ENCODE peak calls at places on chromosome 2, in five cellular contexts. J is prostate gland, E is ovary, U is tibial nerve, I is astrocyte. M is an unnamed sample. For H3K4me1, the result is how much of the 10 kb centered on the place peaks cover.

GRCh38 chr2:44061876-44062275 is 66.1 kb upstream of the LRPPRC start:
- DNase-seq in E (no peak), U (no peak), I (no peak), J (no peak), M (no peak)

GRCh38 chr2:69685321-69686048 is 41.9 kb upstream of the AAK1 start:
- DNase-seq in E (no peak), I (peak), J (peak), U (no peak), M (no peak)

GRCh38 chr2:33552758-33553461 is 46.2 kb downstream of the FAM98A start:
- DNase-seq in E (no peak), J (no peak), U (no peak), I (peak), M (no peak)

GRCh38 chr2:88924533-88924932 is 233.1 kb downstream of the RPIA start:
- DNase-seq in J (no peak), U (no peak), I (no peak), E (no peak), M (no peak)

GRCh38 chr2:186459009-186459408 is 27.1 kb upstream of the ZC3H15 start:
- DNase-seq in U (no peak), E (no peak), J (no peak), I (peak), M (no peak)

GRCh38 chr2:183179156-183179555 is 54.9 kb downstream of the NUP35 start:
- DNase-seq in J (no peak), E (no peak), I (peak), U (no peak), M (no peak)

GRCh38 chr2:223007531-223007930 is 44.5 kb upstream of the KCNE4 start:
- DNase-seq in E (no peak), J (no peak), U (no peak), I (peak), M (no peak)

GRCh38 chr2:196409376-196409775 is 230.1 kb upstream of the CCDC150 start:
- DNase-seq in U (no peak), I (peak), E (no peak), J (no peak), M (no peak)

GRCh38 chr2:201228912-201229290 is 31.4 kb upstream of the CASP8 start:
- DNase-seq in E (no peak), I (no peak), J (no peak), U (no peak), M (no peak)

GRCh38 chr2:240672701-240673190 is 9.9 kb downstream of the AQP12B start:
- DNase-seq in I (no peak), E (no peak), U (no peak), J (no peak), M (no peak)

GRCh38 chr2:231685349-231686191 is 22.8 kb upstream of the PTMA start:
- DNase-seq in I (no peak), J (no peak), U (no peak), E (no peak), M (no peak)

GRCh38 chr2:231682546-231683291 is 25.6 kb upstream of the PTMA start:
- DNase-seq in I (no peak), U (no peak), E (no peak), J (no peak), M (no peak)

GRCh38 chr2:231683292-231683898 is 24.9 kb upstream of the PTMA start:
- DNase-seq in I (no peak), U (no peak), J (no peak), E (no peak), M (no peak)

GRCh38 chr2:231683907-231684306 is 24.4 kb upstream of the PTMA start:
- DNase-seq in I (no peak), E (no peak), U (no peak), J (no peak), M (no peak)

GRCh38 chr2:231684314-231685223 is 23.8 kb upstream of the PTMA start:
- DNase-seq in J (no peak), E (no peak), I (no peak), U (no peak), M (no peak)
- H3K4me3 ChIP-seq in J (no peak), E (no peak), I (no peak), U (no peak), M (no peak)

GRCh38 chr2:148926291-148926961 is 51.4 kb downstream of the KIF5C start:
- DNase-seq in I (no peak), J (no peak), E (no peak), U (no peak), M (no peak)
- TF ChIP-seq CTCF in I (peak), J (peak), E (no peak), U (peak), M (peak)

DNA sequence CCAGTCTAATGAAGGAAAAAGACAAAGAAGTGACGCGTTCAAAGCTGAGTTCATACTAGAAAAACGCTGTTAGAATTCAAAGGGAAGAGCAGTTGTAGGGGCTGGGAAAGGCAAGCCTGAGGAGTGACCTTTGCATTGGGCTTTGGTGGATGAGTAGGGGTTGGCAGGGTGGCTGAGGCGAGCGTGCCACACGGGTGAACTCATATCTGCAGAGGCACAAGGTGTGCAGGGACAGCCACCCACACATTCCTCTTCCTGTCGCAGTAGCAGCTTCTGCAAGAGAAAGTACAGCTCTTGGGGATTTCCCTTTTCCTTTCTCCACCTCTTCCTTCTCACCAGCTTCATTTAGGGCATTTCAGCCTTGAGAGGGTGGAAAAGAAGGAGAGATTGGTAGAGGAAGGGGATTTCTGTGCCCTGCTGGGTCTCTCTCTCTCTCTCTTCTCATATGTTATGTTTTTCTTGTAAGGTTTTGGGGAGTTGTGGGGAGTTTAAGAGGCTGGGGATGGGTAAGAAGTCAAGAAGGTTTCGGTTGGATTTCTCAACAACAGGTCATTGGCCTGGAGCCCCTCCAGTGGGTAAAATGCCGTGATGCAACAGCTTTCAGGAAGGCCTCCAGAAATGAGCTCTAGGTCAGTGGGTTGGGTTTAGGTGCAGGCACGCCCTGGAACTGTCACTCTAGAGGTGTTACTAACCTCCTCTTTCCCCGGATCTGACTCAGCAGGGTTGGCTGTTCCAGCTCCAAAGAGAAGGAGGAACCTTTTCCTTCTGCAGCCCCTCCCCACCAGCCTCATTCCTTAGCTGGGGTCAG is 40.1 kb downstream of the ODC1 start:
- DNase-seq in U (peak), J (peak), E (peak), I (peak), M (peak)
- H3K4me1 ChIP-seq in U (under half), J (under half), E (under half), I (half or more), M (under half)

GRCh38 chr2:123359636-123360035 is 665.5 kb upstream of the CNTNAP5 start:
- DNase-seq in U (no peak), I (no peak), E (no peak), J (no peak), M (no peak)

GRCh38 chr2:123363826-123364225 is 661.3 kb upstream of the CNTNAP5 start:
- DNase-seq in E (no peak), I (no peak), U (no peak), J (no peak), M (no peak)

GRCh38 chr2:123366438-123366837 is 658.6 kb upstream of the CNTNAP5 start:
- DNase-seq in I (no peak), U (no peak), J (no peak), E (no peak), M (no peak)

GRCh38 chr2:123362671-123363070 is 662.4 kb upstream of the CNTNAP5 start:
- DNase-seq in I (no peak), E (no peak), J (no peak), U (no peak), M (no peak)

GRCh38 chr2:123363076-123363475 is 662.0 kb upstream of the CNTNAP5 start:
- DNase-seq in E (no peak), J (no peak), U (no peak), I (no peak), M (no peak)
- H3K4me3 ChIP-seq in E (no peak), J (no peak), U (no peak), I (no peak), M (no peak)

DNA sequence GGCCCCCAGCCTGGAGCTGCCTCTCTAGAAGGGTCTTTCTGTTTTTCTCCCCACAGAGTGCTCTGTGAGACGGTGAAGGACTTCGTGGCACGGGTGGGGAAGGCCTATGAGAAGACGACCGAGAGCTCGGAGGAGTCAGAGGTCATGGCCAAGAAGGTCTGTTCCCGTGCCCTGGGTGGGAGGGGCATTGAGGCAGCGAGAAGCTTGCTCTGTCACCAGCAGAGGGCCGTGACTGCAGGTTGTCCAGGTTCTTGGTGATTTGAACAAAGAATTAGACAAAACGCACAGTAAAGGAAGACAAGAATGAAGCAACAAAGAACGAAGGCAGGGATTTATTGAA is 93.9 kb downstream of the DGKD start:
- DNase-seq in J (no peak), I (no peak), E (no peak), U (no peak), M (no peak)
- TF ChIP-seq CTCF in J (no peak), I (peak), E (no peak), U (no peak), M (no peak)

GRCh38 chr2:216283038-216283900 is 89.0 kb downstream of the MARCHF4 start:
- DNase-seq in I (no peak), U (no peak), E (no peak), J (no peak), M (no peak)

GRCh38 chr2:216286616-216287231 is 85.6 kb downstream of the MARCHF4 start:
- DNase-seq in I (no peak), U (no peak), E (no peak), J (peak), M (no peak)

GRCh38 chr2:216285641-216286156 is 86.6 kb downstream of the MARCHF4 start:
- DNase-seq in I (no peak), U (no peak), E (no peak), J (no peak), M (no peak)

GRCh38 chr2:216287251-216287650 is 85.0 kb downstream of the MARCHF4 start:
- DNase-seq in I (no peak), U (no peak), E (no peak), J (peak), M (no peak)

GRCh38 chr2:216284708-216285107 is 87.6 kb downstream of the MARCHF4 start:
- DNase-seq in E (no peak), I (no peak), J (no peak), U (no peak), M (no peak)
- H3K4me1 ChIP-seq in E (under half), I (under half), J (under half), U (under half), M (under half)

DNA sequence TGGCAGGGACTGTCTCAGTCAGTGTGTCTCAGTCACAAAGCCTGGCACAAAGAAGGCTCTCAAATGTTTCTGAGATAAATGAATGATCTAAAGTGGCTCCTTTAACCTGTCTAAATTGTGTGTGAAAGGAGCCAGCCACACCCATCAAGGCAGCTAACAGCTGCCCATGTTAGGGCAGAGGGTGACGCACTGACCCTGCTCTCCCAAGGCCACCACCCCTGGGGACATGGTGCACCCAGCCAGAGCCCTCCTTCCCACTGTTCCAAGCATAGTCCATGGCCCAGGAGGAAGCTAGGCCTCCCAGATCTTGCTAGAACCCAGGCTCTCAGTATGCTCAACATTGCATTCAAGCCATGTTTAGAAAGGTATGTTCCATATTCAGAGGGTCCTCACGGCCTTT is 100.3 kb downstream of the KLHL29 start:
- DNase-seq in E (no peak), J (no peak), I (no peak), U (no peak), M (no peak)
- H3K4me3 ChIP-seq in E (no peak), J (no peak), I (no peak), U (no peak), M (no peak)

M was measured in right atrium auricular region.